ENCODE peak calls at places on chromosome 20, in four cellular contexts. O is NCI-H2171 treated with DMSO at 0.1 percent for 48 hours; L is activated naive CD8-positive, alpha-beta T cell treated with anti-CD3 and anti-CD28 coated beads, Interleukin-2, amount 10 ng/mL, durations not matched to agents 7 days and 5 days; N is esophagus muscularis mucosa. T is an unnamed sample.

GRCh38 chr20:57659131-57659788 is 39.0 kb upstream of the ZBP1 start:
- DNase-seq in O (no peak), L (peak; percentile 24), N (no peak), T (no peak)

GRCh38 chr20:56382696-56383095 is 9.3 kb downstream of the AURKA start:
- DNase-seq in O (no peak), L (no peak), N (peak; percentile 81), T (no peak)

GRCh38 chr20:17624551-17625245 is 54.8 kb downstream of the DSTN start:
- DNase-seq in O (no peak), L (peak; percentile 17), N (no peak), T (no peak)

GRCh38 chr20:49979030-49979832 is 3.5 kb upstream of the SNAI1 start:
- DNase-seq in O (peak; percentile 59), L (peak; percentile 81), N (no peak), T (peak; percentile 33)

GRCh38 chr20:3739054-3739925 is 6.8 kb downstream of the HSPA12B start:
- DNase-seq in O (no peak), L (no peak), N (no peak), T (peak; percentile 27)

GRCh38 chr20:20277772-20278382 is 90.0 kb upstream of the INSM1 start:
- DNase-seq in O (no peak), L (no peak), N (no peak), T (no peak)

GRCh38 chr20:2745060-2745910 is 52.7 kb downstream of the EBF4 start:
- DNase-seq in O (no peak), L (no peak), N (peak; percentile 82), T (no peak)

GRCh38 chr20:29689411-29690225 is 1567.8 kb upstream of the DEFB115 start:
- DNase-seq in O (peak; percentile 88), L (peak; percentile 40), N (no peak), T (peak; percentile 28)

GRCh38 chr20:47678536-47678935 is 106.7 kb downstream of the SULF2 start:
- DNase-seq in O (no peak), L (peak; percentile 21), N (no peak), T (no peak)

GRCh38 chr20:62196286-62196685 is 13.5 kb downstream of the MTG2 start:
- DNase-seq in O (no peak), L (no peak), N (no peak), T (no peak)

GRCh38 chr20:57991211-57991841 is 237.1 kb downstream of the ANKRD60 start:
- DNase-seq in O (no peak), L (no peak), N (no peak), T (no peak)